ENCODE peak calls at places on chromosomes 3 and 15, in five cellular contexts. One of them, this sample, is unnamed.

GRCh38 chr3:43748179-43748578 is 57.4 kb downstream of the ABHD5 start:
- DNase-seq in HFFc6: peak
- DNase-seq in tibial artery: no peak
- DNase-seq in Panc1: no peak
- DNase-seq in bronchial epithelial cell: peak
- DNase-seq in this sample: no peak

GRCh38 chr3:169914321-169914720 is 2.9 kb downstream of the SAMD7 start:
- DNase-seq in HFFc6: peak
- DNase-seq in bronchial epithelial cell: peak
- DNase-seq in tibial artery: no peak
- DNase-seq in Panc1: no peak
- DNase-seq in this sample: no peak

GRCh38 chr15:93428135-93428534 is 339.1 kb upstream of the RGMA start:
- DNase-seq in bronchial epithelial cell: peak
- DNase-seq in tibial artery: peak
- DNase-seq in HFFc6: no peak
- DNase-seq in Panc1: no peak
- DNase-seq in this sample: no peak

GRCh38 chr3:152827313-152827712 is 7.6 kb upstream of the P2RY1 start:
- DNase-seq in HFFc6: no peak
- DNase-seq in Panc1: no peak
- DNase-seq in bronchial epithelial cell: no peak
- DNase-seq in tibial artery: no peak
- DNase-seq in this sample: no peak

GRCh38 chr3:73813291-73813977 is 188.7 kb upstream of the PDZRN3 start:
- DNase-seq in Panc1: no peak
- DNase-seq in HFFc6: no peak
- DNase-seq in bronchial epithelial cell: no peak
- DNase-seq in tibial artery: no peak
- DNase-seq in this sample: no peak

GRCh38 chr3:31213869-31214486 is 318.7 kb upstream of the STT3B start:
- DNase-seq in bronchial epithelial cell: no peak
- DNase-seq in tibial artery: no peak
- DNase-seq in Panc1: no peak
- DNase-seq in HFFc6: no peak
- DNase-seq in this sample: no peak

GRCh38 chr15:100707229-100707628 is 104.8 kb downstream of the ASB7 start:
- DNase-seq in bronchial epithelial cell: no peak
- DNase-seq in HFFc6: no peak
- DNase-seq in tibial artery: no peak
- DNase-seq in Panc1: no peak
- DNase-seq in this sample: no peak

GRCh38 chr3:65490132-65490531 is 548.6 kb downstream of the MAGI1 start:
- DNase-seq in bronchial epithelial cell: no peak
- DNase-seq in HFFc6: no peak
- DNase-seq in tibial artery: no peak
- DNase-seq in Panc1: no peak
- DNase-seq in this sample: no peak

GRCh38 chr3:106514431-106514830 is 645.6 kb upstream of the CBLB start:
- DNase-seq in tibial artery: no peak
- DNase-seq in Panc1: no peak
- DNase-seq in HFFc6: no peak
- DNase-seq in bronchial epithelial cell: no peak
- DNase-seq in this sample: no peak

GRCh38 chr3:128805771-128806170 is 73.6 kb upstream of the ACAD9 start:
- DNase-seq in bronchial epithelial cell: peak
- DNase-seq in tibial artery: no peak
- DNase-seq in Panc1: no peak
- DNase-seq in HFFc6: peak
- DNase-seq in this sample: no peak

GRCh38 chr3:196138464-196138863 is 56.6 kb upstream of the TFRC start:
- DNase-seq in tibial artery: no peak
- DNase-seq in Panc1: no peak
- DNase-seq in HFFc6: no peak
- DNase-seq in bronchial epithelial cell: no peak
- DNase-seq in this sample: no peak

GRCh38 chr3:31300802-31301443 is 231.8 kb upstream of the STT3B start:
- DNase-seq in HFFc6: no peak
- DNase-seq in bronchial epithelial cell: no peak
- DNase-seq in tibial artery: no peak
- DNase-seq in Panc1: no peak
- DNase-seq in this sample: no peak

GRCh38 chr3:46501702-46502101 is 3.9 kb downstream of the RTP3 start:
- DNase-seq in bronchial epithelial cell: no peak
- DNase-seq in tibial artery: no peak
- DNase-seq in HFFc6: no peak
- DNase-seq in Panc1: no peak
- DNase-seq in this sample: no peak

GRCh38 chr3:71183544-71183943 is 400.0 kb downstream of the FOXP1 start:
- DNase-seq in Panc1: no peak
- DNase-seq in tibial artery: no peak
- DNase-seq in HFFc6: no peak
- DNase-seq in bronchial epithelial cell: no peak
- DNase-seq in this sample: no peak

GRCh38 chr3:58035512-58035867 is 27.3 kb downstream of the FLNB start:
- DNase-seq in bronchial epithelial cell: no peak
- DNase-seq in Panc1: no peak
- DNase-seq in HFFc6: peak
- DNase-seq in tibial artery: no peak
- DNase-seq in this sample: no peak

GRCh38 chr15:68816795-68817303 is 3.8 kb downstream of the ANP32A start:
- DNase-seq in HFFc6: no peak
- DNase-seq in bronchial epithelial cell: no peak
- DNase-seq in Panc1: no peak
- DNase-seq in tibial artery: no peak
- DNase-seq in this sample: no peak

GRCh38 chr15:73804421-73804820 is 51.3 kb upstream of the INSYN1 start:
- DNase-seq in bronchial epithelial cell: no peak
- DNase-seq in tibial artery: no peak
- DNase-seq in Panc1: no peak
- DNase-seq in HFFc6: no peak
- DNase-seq in this sample: no peak

GRCh38 chr15:59553879-59554735 is 57.5 kb upstream of the GCNT3 start:
- DNase-seq in HFFc6: peak
- DNase-seq in bronchial epithelial cell: peak
- DNase-seq in tibial artery: no peak
- DNase-seq in Panc1: no peak
- DNase-seq in this sample: no peak

GRCh38 chr3:187150599-187150998 is 11.3 kb upstream of the RPL39L start:
- DNase-seq in tibial artery: peak
- DNase-seq in Panc1: no peak
- DNase-seq in HFFc6: no peak
- DNase-seq in bronchial epithelial cell: no peak
- DNase-seq in this sample: no peak
- TF ChIP-seq CTCF in tibial artery: no peak
- TF ChIP-seq CTCF in Panc1: peak
- TF ChIP-seq CTCF in HFFc6: no peak
- TF ChIP-seq CTCF in bronchial epithelial cell: peak
- TF ChIP-seq CTCF in this sample: no peak

DNA sequence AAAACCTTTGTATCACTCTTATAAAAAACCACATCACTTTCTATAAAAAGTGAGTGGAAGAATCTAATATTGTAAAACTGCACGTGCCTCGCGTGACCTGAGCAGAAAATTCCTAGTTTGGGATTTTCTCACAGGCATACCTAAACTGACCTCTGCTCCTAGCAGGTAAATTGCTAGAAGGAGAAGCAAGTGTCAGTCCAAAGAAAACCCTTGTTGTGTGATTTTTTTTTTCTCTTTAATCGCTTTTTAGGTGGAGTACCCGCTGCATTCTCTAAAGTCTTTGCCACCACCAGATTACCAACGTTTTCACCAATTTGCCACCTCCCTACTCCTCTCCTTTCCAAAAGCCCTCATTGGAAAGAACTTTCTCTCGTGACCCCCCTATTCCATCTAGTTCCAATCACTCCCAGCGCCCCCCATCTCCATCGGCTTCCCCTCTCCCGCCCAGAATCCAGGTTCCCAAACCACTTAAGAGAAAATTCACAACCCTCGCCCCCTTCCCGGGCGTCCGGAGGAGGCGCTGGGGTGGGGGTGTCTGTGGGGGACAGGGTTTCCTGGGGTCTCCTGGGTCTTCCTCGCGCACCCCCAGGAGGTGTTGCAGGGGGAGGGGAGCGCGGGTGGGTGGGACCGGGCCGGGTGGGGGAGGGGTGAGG is 401 bp upstream of the UBE2E1 start:
- DNase-seq in HFFc6: no peak
- DNase-seq in bronchial epithelial cell: no peak
- DNase-seq in Panc1: no peak
- DNase-seq in tibial artery: no peak
- DNase-seq in this sample: no peak
- TF ChIP-seq CTCF in HFFc6: no peak
- TF ChIP-seq CTCF in bronchial epithelial cell: no peak
- TF ChIP-seq CTCF in Panc1: no peak
- TF ChIP-seq CTCF in tibial artery: no peak
- TF ChIP-seq CTCF in this sample: no peak

GRCh38 chr3:181936774-181937173 is 225.0 kb downstream of the SOX2 start:
- DNase-seq in bronchial epithelial cell: no peak
- DNase-seq in Panc1: no peak
- DNase-seq in tibial artery: no peak
- DNase-seq in HFFc6: no peak
- DNase-seq in this sample: no peak

GRCh38 chr3:181932039-181932438 is 220.3 kb downstream of the SOX2 start:
- DNase-seq in tibial artery: no peak
- DNase-seq in HFFc6: no peak
- DNase-seq in Panc1: no peak
- DNase-seq in bronchial epithelial cell: no peak
- DNase-seq in this sample: no peak

GRCh38 chr3:181940703-181941102 is 229.0 kb downstream of the SOX2 start:
- DNase-seq in tibial artery: no peak
- DNase-seq in HFFc6: no peak
- DNase-seq in Panc1: no peak
- DNase-seq in bronchial epithelial cell: no peak
- DNase-seq in this sample: no peak

GRCh38 chr3:181933052-181933618 is 221.4 kb downstream of the SOX2 start:
- DNase-seq in Panc1: no peak
- DNase-seq in tibial artery: no peak
- DNase-seq in bronchial epithelial cell: no peak
- DNase-seq in HFFc6: no peak
- DNase-seq in this sample: no peak

DNA sequence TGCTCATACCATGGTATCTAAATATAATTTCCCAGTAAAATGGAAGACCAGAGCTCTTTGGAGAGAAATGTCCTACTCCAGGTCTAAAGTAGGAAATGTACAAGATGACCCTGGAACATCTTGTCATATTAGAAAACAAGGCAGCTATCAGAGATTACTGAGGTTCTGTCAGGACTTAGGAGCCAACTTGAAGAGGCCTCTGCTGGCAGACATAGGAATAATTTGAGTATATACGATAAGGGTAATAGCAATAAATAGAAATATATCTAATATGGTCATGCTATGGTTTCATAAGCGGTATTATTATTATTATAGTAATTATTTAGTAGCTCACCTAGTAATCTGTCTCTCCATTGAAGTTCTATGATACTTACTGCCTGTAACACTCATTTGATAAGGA is 224.2 kb downstream of the SOX2 start:
- DNase-seq in tibial artery: no peak
- DNase-seq in bronchial epithelial cell: peak
- DNase-seq in HFFc6: no peak
- DNase-seq in Panc1: no peak
- DNase-seq in this sample: no peak
- TF ChIP-seq CTCF in tibial artery: no peak
- TF ChIP-seq CTCF in bronchial epithelial cell: no peak
- TF ChIP-seq CTCF in HFFc6: no peak
- TF ChIP-seq CTCF in Panc1: no peak
- TF ChIP-seq CTCF in this sample: no peak

GRCh38 chr3:182622241-182622545 is 171.1 kb upstream of the ATP11B start:
- DNase-seq in Panc1: no peak
- DNase-seq in bronchial epithelial cell: no peak
- DNase-seq in tibial artery: no peak
- DNase-seq in HFFc6: no peak
- DNase-seq in this sample: no peak
- TF ChIP-seq CTCF in Panc1: peak
- TF ChIP-seq CTCF in bronchial epithelial cell: no peak
- TF ChIP-seq CTCF in tibial artery: no peak
- TF ChIP-seq CTCF in HFFc6: no peak
- TF ChIP-seq CTCF in this sample: peak

GRCh38 chr3:143895805-143896204 is 47.5 kb upstream of the SLC9A9 start:
- DNase-seq in bronchial epithelial cell: peak
- DNase-seq in tibial artery: no peak
- DNase-seq in HFFc6: no peak
- DNase-seq in Panc1: no peak
- DNase-seq in this sample: no peak
- TF ChIP-seq CTCF in bronchial epithelial cell: no peak
- TF ChIP-seq CTCF in tibial artery: no peak
- TF ChIP-seq CTCF in HFFc6: peak
- TF ChIP-seq CTCF in Panc1: peak
- TF ChIP-seq CTCF in this sample: peak

GRCh38 chr3:2978977-2979732 is 131.0 kb downstream of the IL5RA start:
- DNase-seq in Panc1: no peak
- DNase-seq in HFFc6: no peak
- DNase-seq in bronchial epithelial cell: no peak
- DNase-seq in tibial artery: no peak
- DNase-seq in this sample: no peak
- TF ChIP-seq CTCF in Panc1: no peak
- TF ChIP-seq CTCF in HFFc6: no peak
- TF ChIP-seq CTCF in bronchial epithelial cell: no peak
- TF ChIP-seq CTCF in tibial artery: no peak
- TF ChIP-seq CTCF in this sample: no peak

This sample was measured in nephron progenitor cell.